ENCODE peak calls at places on chromosomes 7 and 10, in five cellular contexts. E is activated CD4-positive, alpha-beta T cell treated with anti-CD3 and anti-CD28 coated beads for 24 hours; S is non-pigmented ciliary epithelial cell; Y is transverse colon; F is T-helper 2 cell. G is an unnamed sample.

GRCh38 chr10:36452851-36453250 is 672.5 kb upstream of the ANKRD30A start:
- DNase-seq in E (no peak), S (no peak), Y (no peak), F (no peak), G (no peak)

GRCh38 chr10:22690614-22691431 is 23.6 kb downstream of the PIP4K2A start:
- DNase-seq in E (no peak), S (no peak), Y (no peak), F (no peak), G (no peak)

GRCh38 chr10:132862485-132863420 is 76.8 kb upstream of the NKX6-2 start:
- DNase-seq in E (no peak), S (no peak), Y (peak; percentile 4), F (no peak), G (peak; percentile 50)

GRCh38 chr10:68156373-68157185 is 47.3 kb downstream of the MYPN start:
- DNase-seq in E (peak; percentile 46), S (no peak), Y (peak; percentile 72), F (no peak), G (no peak)

GRCh38 chr7:66698652-66699205 is 41.8 kb upstream of the RABGEF1 start:
- DNase-seq in E (no peak), S (no peak), Y (no peak), F (no peak), G (no peak)

GRCh38 chr7:56291-56913 is 136.0 kb upstream of the FAM20C start:
- DNase-seq in E (no peak), S (no peak), Y (peak; percentile 1), F (no peak), G (no peak)

GRCh38 chr7:30034501-30034900 is 6.3 kb downstream of the PLEKHA8 start:
- DNase-seq in E (no peak), S (no peak), Y (no peak), F (no peak), G (no peak)

GRCh38 chr10:88670497-88670896 is 6.3 kb downstream of the LIPF start:
- DNase-seq in E (peak; percentile 7), S (no peak), Y (no peak), F (no peak), G (no peak)

GRCh38 chr7:99027841-99028240 is 116.1 kb downstream of the SMURF1 start:
- DNase-seq in E (no peak), S (no peak), Y (no peak), F (no peak), G (peak; percentile 8)

GRCh38 chr7:34320926-34321609 is 336.9 kb upstream of the NPSR1 start:
- DNase-seq in E (no peak), S (no peak), Y (peak; percentile 68), F (no peak), G (peak; percentile 33)

GRCh38 chr10:101223274-101224059 is 5.8 kb downstream of the LBX1 start:
- DNase-seq in E (no peak), S (no peak), Y (no peak), F (no peak), G (no peak)

GRCh38 chr7:1081931-1082401 is 5.9 kb upstream of the GPER1 start:
- DNase-seq in E (no peak), S (peak; percentile 28), Y (no peak), F (no peak), G (no peak)

GRCh38 chr10:73522263-73522662 is 26.4 kb upstream of the PPP3CB start:
- DNase-seq in E (no peak), S (no peak), Y (no peak), F (no peak), G (no peak)

GRCh38 chr7:78363866-78364265 is 565.3 kb downstream of the PHTF2 start:
- DNase-seq in E (no peak), S (no peak), Y (no peak), F (no peak), G (no peak)

GRCh38 chr7:28102778-28103177 is 77.8 kb downstream of the JAZF1 start:
- DNase-seq in E (no peak), S (no peak), Y (no peak), F (no peak), G (no peak)

GRCh38 chr10:102648889-102649752 is 4.8 kb downstream of the TRIM8 start:
- DNase-seq in E (no peak), S (no peak), Y (no peak), F (no peak), G (no peak)

GRCh38 chr7:972670-973309 is 2.6 kb downstream of the COX19 start:
- DNase-seq in E (no peak), S (no peak), Y (no peak), F (no peak), G (no peak)

GRCh38 chr10:89357955-89358354 is 19.9 kb upstream of the IFIT1B start:
- DNase-seq in E (no peak), S (no peak), Y (no peak), F (no peak), G (no peak)

GRCh38 chr10:689433-690226 is at the start of gene DIP2C:
- DNase-seq in E (no peak), S (no peak), Y (peak; percentile 67), F (no peak), G (peak; percentile 64)

GRCh38 chr10:55410415-55410885 is 609.4 kb upstream of the PCDH15 start:
- DNase-seq in E (no peak), S (no peak), Y (peak; percentile 10), F (no peak), G (no peak)

GRCh38 chr10:22250897-22251605 is 33.2 kb upstream of the EBLN1 start:
- DNase-seq in E (no peak), S (no peak), Y (no peak), F (no peak), G (no peak)

GRCh38 chr7:67021260-67021659 is 24.6 kb downstream of the TYW1 start:
- DNase-seq in E (no peak), S (no peak), Y (no peak), F (no peak), G (no peak)

GRCh38 chr7:10156972-10157371 is 816.7 kb upstream of the PHF14 start:
- DNase-seq in E (no peak), S (no peak), Y (no peak), F (no peak), G (no peak)

GRCh38 chr7:116809636-116810266 is 52.6 kb upstream of the CAPZA2 start:
- DNase-seq in E (no peak), S (no peak), Y (no peak), F (no peak), G (peak; percentile 32)

GRCh38 chr7:12670759-12671545 is 16.5 kb upstream of the ARL4A start:
- DNase-seq in E (no peak), S (no peak), Y (no peak), F (no peak), G (no peak)

GRCh38 chr10:62654966-62655336 is 149.6 kb upstream of the ADO start:
- DNase-seq in E (no peak), S (no peak), Y (no peak), F (no peak), G (no peak)

G was measured in pancreas.